ENCODE peak calls at places on chromosomes 3 and 15, in four cellular contexts. J is trophoblast cell, Y is mammary epithelial cell, E is astrocyte. I is an unnamed sample. For H3K9me3, the result is how much of the 10 kb centered on the place peaks cover.

GRCh38 chr15:37166402-37166801 is 66.1 kb upstream of the MEIS2 start:
- DNase-seq in E (no peak), Y (no peak), J (no peak), I (no peak)

GRCh38 chr3:41853495-41853894 is 108.4 kb downstream of the ULK4 start:
- DNase-seq in J (no peak), Y (no peak), E (no peak), I (no peak)

GRCh38 chr3:114718071-114718896 is 424.5 kb downstream of the TIGIT start:
- DNase-seq in E (no peak), J (no peak), Y (no peak), I (no peak)

GRCh38 chr3:22089284-22089683 is 338.3 kb upstream of the ZNF385D start:
- DNase-seq in Y (peak), E (no peak), J (peak), I (no peak)

GRCh38 chr15:63999177-63999576 is 47.1 kb downstream of the DAPK2 start:
- DNase-seq in J (no peak), E (no peak), Y (no peak), I (no peak)

GRCh38 chr3:193614430-193614829 is 21.4 kb downstream of the OPA1 start:
- DNase-seq in J (no peak), E (no peak), Y (no peak), I (no peak)

GRCh38 chr3:6697285-6697684 is 163.6 kb upstream of the GRM7 start:
- DNase-seq in Y (no peak), E (no peak), J (no peak), I (peak)

GRCh38 chr3:88957751-88958452 is 149.5 kb upstream of the EPHA3 start:
- DNase-seq in J (no peak), Y (peak), E (peak), I (no peak)

DNA sequence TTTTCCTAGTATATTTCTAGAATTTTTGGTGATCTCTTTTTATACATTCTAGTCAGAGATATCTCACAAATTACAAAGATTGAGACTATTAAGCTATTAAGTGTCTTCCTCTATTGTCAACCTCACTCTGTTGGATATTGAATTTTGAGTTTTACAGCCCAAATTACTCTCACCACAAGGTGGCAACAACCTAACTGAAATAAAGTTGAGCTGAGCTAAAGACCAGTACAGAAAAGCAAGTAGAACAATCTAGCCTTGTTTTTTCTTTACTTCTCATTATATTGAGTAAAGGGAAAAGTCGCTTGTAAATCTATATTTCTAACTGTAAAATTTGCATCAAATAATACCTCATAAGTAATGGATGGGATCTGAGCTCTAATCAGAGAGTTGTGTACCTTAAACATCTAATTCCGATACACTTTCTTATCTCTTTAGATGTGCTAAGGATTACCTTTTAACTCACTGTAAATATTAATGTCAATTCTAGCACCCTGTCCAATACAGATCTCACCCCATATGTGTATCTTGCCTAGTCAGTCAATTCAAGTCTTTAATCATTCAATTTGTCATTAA is 13.6 kb upstream of the COMMD2 start:
- DNase-seq in Y (peak), J (peak), E (peak), I (no peak)
- H3K9me3 ChIP-seq in Y (under half), J (under half), E (under half), I (under half)

DNA sequence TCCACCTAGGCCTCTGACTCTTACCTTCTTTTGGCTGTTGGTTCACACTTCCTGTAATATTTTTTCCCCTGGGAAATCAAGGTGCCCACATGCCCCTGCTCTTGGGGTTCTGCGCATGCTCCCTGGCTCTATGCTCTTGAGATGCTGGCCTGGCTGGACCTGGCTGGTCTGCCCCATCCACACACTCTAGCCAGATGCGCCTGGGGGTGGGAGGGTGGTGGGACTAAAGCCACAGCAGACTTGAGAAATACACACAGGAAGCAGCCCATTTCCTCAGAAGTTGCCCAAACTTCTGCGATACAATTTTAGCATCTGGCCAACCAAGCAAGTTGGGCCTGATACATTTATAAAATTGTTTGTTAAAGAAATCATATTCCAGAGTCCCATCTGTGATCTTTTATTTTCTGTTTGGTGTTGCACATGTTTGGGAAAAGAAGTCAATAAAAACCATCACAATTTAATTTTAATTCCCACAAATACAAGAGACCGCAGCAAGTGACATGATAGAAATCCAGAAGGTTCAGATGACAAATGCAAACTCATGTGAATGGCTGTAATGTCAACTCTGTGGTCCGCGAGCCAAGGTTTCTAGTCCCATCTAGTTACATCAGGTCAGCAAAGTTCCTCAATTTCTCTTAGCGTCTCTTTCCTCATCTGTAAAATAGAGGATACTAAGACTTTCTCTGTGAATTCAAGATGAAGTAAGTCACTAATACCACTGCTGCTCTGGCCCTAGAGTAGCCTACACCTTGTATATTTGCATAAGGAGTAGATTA is 55.9 kb upstream of the MEF2A start:
- DNase-seq in E (no peak), J (peak), Y (no peak), I (no peak)
- H3K9ac ChIP-seq in E (no peak), J (no peak), Y (no peak), I (no peak)

DNA sequence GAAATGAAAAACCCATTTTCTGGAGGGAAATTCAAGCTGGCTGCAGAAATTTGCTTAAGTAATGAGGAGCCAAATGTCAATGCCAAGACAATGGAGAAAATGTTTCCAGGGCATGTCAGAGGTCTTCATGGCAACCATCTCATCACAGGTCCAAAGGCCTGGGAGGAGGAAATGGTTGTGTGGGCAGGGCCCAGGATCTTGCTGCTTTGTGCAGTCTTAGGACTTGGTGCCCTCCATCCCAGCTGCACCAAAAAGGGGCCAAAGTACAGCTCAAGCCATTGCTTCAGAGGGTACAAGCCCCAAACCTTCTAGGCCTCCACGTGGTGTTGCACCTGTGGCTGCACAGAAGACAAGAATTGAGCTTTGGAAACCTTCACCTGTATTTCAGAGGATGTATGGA is 59.3 kb downstream of the POMGNT2 start:
- DNase-seq in Y (no peak), E (no peak), J (no peak), I (no peak)
- H3K9me3 ChIP-seq in Y (under half), E (under half), J (under half), I (under half)

GRCh38 chr15:67838789-67839332 is 984 bp downstream of the RNU6-1 start:
- DNase-seq in Y (peak), J (peak), E (no peak), I (peak)
- H3K9ac ChIP-seq in Y (no peak), J (no peak), E (peak), I (peak)

GRCh38 chr3:33152363-33153360 is 38.8 kb downstream of the CRTAP start:
- DNase-seq in J (no peak), E (no peak), Y (peak), I (no peak)
- H3K9me3 ChIP-seq in J (under half), E (under half), Y (under half), I (under half)

GRCh38 chr15:80015156-80015555 is 44.2 kb upstream of the BCL2A1 start:
- DNase-seq in J (no peak), E (no peak), Y (no peak), I (no peak)

GRCh38 chr15:80020731-80021130 is 38.7 kb upstream of the ZFAND6 start:
- DNase-seq in E (no peak), Y (no peak), J (no peak), I (no peak)

DNA sequence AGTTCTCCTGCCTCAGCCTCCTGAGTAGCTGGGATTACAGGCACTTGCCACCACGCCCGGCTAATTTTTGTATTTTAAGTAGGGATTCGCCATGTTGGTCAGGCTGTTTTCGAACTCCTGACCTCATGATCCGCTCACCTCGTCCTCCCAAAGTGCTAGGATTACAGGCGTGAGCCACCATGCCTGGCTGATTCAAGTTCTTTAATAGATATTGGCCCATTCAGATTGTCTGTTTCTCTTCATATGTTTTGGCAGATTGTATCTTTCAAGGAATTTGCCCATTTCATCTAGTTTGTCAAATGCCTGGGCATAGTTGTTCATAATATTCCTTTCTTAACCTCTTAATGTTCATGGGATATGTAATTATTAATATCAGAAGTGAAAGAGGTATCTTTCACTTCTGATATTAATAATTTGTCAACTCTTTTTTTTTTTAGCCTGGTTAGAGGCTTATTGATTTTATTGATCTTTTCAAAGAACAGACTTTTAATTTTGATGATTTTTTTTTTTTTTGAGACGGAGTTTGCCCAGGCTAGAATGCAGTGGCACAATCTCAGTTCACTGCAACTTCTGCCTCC is 40.2 kb upstream of the ZFAND6 start:
- DNase-seq in E (no peak), Y (no peak), J (peak), I (no peak)
- H3K9ac ChIP-seq in E (no peak), Y (no peak), J (no peak), I (no peak)